ENCODE peak calls at places on chromosomes 4 and X, in six cellular contexts. P is amygdala; A is stimulated activated CD4-positive, alpha-beta T cell treated with anti-CD3 and anti-CD28 coated beads, Interleukin-15, amount 100 ng/mL, for 1 hour; Z is ACHN; R is epithelial cell of esophagus; E is NAMALWA. C is an unnamed sample.

GRCh38 chrX:69277961-69278795 is 112.9 kb upstream of the PJA1 start:
- DNase-seq in P (no peak), A (no peak), Z (no peak), R (no peak), E (no peak), C (no peak)

GRCh38 chr4:96260071-96260682 is 420.3 kb downstream of the PDHA2 start:
- DNase-seq in P (no peak), A (no peak), Z (no peak), R (no peak), E (no peak), C (no peak)

GRCh38 chrX:152658302-152658701 is 20.6 kb downstream of the GABRQ start:
- DNase-seq in P (no peak), A (no peak), Z (no peak), R (no peak), E (peak), C (no peak)

GRCh38 chr4:57764840-57765239 is 654.7 kb upstream of the IGFBP7 start:
- DNase-seq in P (no peak), A (no peak), Z (no peak), R (no peak), E (no peak), C (no peak)

GRCh38 chr4:163544407-163545038 is 50.0 kb downstream of the TMA16 start:
- DNase-seq in P (no peak), A (peak), Z (peak), R (peak), E (peak), C (peak)

GRCh38 chrX:151268836-151269235 is 92.5 kb downstream of the GPR50 start:
- DNase-seq in P (no peak), A (no peak), Z (no peak), R (no peak), E (no peak), C (no peak)

GRCh38 chr4:34850983-34851382 is 1393.3 kb downstream of the ARAP2 start:
- DNase-seq in P (no peak), A (no peak), Z (no peak), R (peak), E (no peak), C (no peak)

GRCh38 chr4:88709989-88710388 is 12.4 kb upstream of the NAP1L5 start:
- DNase-seq in P (no peak), A (no peak), Z (no peak), R (no peak), E (no peak), C (no peak)

GRCh38 chrX:9905288-9905687 is 61.9 kb upstream of the CLDN34 start:
- DNase-seq in P (no peak), A (no peak), Z (no peak), R (no peak), E (no peak), C (no peak)

GRCh38 chrX:126824596-126824995 is 5.1 kb downstream of the PRR32 start:
- DNase-seq in P (no peak), A (no peak), Z (no peak), R (no peak), E (no peak), C (no peak)

GRCh38 chr4:77465271-77465670 is 140.3 kb upstream of the CXCL13 start:
- DNase-seq in P (no peak), A (no peak), Z (peak), R (peak), E (peak), C (peak)

GRCh38 chr4:78720994-78721677 is 55.0 kb upstream of the BMP2K start:
- DNase-seq in P (no peak), A (no peak), Z (no peak), R (no peak), E (no peak), C (no peak)

GRCh38 chr4:111269439-111269838 is 646.6 kb upstream of the PITX2 start:
- DNase-seq in P (no peak), A (no peak), Z (peak), R (no peak), E (no peak), C (no peak)

GRCh38 chr4:2946812-2947600 is 16.2 kb downstream of the NOP14 start:
- DNase-seq in P (no peak), A (no peak), Z (no peak), R (no peak), E (no peak), C (no peak)

GRCh38 chr4:3756343-3757059 is 9.7 kb upstream of the ADRA2C start:
- DNase-seq in P (no peak), A (no peak), Z (no peak), R (no peak), E (no peak), C (peak)

GRCh38 chrX:47380268-47380667 is 9.9 kb downstream of the ZNF157 start:
- DNase-seq in P (no peak), A (peak), Z (no peak), R (peak), E (no peak), C (no peak)

GRCh38 chr4:13559414-13559813 is 15.1 kb upstream of the NKX3-2 start:
- DNase-seq in P (no peak), A (no peak), Z (peak), R (peak), E (no peak), C (peak)

C was measured in COLO829.